ENCODE peak calls at places on chromosomes 16 and 17, in nine cellular contexts. V is hippocampal formation, O is NCI-H1092, P is astrocyte of the spinal cord, B is HAP-1, E is lower leg skin, I is iris pigment epithelial cell, U is NCI-H2171 treated with DMSO at 0.1 percent for 48 hours, Y is LoVo. H is an unnamed sample.
A peak's percentile ranks its signal among the peaks of the same experiment; 100 is the strongest.

GRCh38 chr17:43418441-43419374 is 19.9 kb downstream of the ARL4D start:
- DNase-seq in P (peak; percentile 90), I (peak; percentile 92), V (no peak), B (no peak), O (peak; percentile 48), U (peak; percentile 96), E (peak; percentile 94), Y (no peak), H (peak; percentile 90)

GRCh38 chr17:5121186-5121841 is 5.5 kb downstream of the USP6 start:
- DNase-seq in V (no peak), B (no peak), P (no peak), U (no peak), O (no peak), Y (no peak), E (peak; percentile 75), I (no peak), H (no peak)

GRCh38 chr17:77479372-77479781 is 338.6 kb downstream of the SEC14L1 start:
- DNase-seq in O (no peak), E (no peak), P (peak; percentile 40), B (no peak), V (no peak), I (no peak), Y (no peak), U (no peak), H (no peak)

GRCh38 chr16:11134722-11135121 is 121.3 kb downstream of the SOCS1 start:
- DNase-seq in I (no peak), P (no peak), O (no peak), Y (no peak), E (no peak), U (no peak), B (no peak), V (no peak), H (no peak)

GRCh38 chr16:11621920-11622651 is 35.4 kb upstream of the LITAF start:
- DNase-seq in I (no peak), E (no peak), Y (no peak), O (no peak), V (no peak), U (peak; percentile 56), B (no peak), P (no peak), H (peak; percentile 16)

GRCh38 chr17:27351741-27352140 is 57.8 kb downstream of the WSB1 start:
- DNase-seq in V (no peak), O (no peak), Y (no peak), B (no peak), I (peak; percentile 75), U (no peak), E (no peak), P (peak; percentile 48), H (no peak)

GRCh38 chr17:74176546-74177001 is 26.9 kb upstream of the RPL38 start:
- DNase-seq in E (peak; percentile 91), O (peak; percentile 82), V (peak; percentile 62), P (peak; percentile 57), I (peak; percentile 65), B (peak; percentile 73), U (peak; percentile 83), Y (peak; percentile 55), H (peak; percentile 82)

GRCh38 chr16:3467920-3468319 is 24.4 kb downstream of the NAA60 start:
- DNase-seq in V (no peak), I (peak; percentile 67), U (no peak), O (no peak), B (no peak), Y (no peak), E (no peak), P (peak; percentile 42), H (no peak)

GRCh38 chr17:76543482-76544122 is 3.8 kb downstream of the PRCD start:
- DNase-seq in B (no peak), U (no peak), I (no peak), P (no peak), O (peak; percentile 15), Y (no peak), E (no peak), V (peak; percentile 68), H (no peak)

GRCh38 chr17:2482218-2482617 is 29.5 kb downstream of the METTL16 start:
- DNase-seq in P (no peak), E (no peak), Y (no peak), B (no peak), I (no peak), V (no peak), U (no peak), O (no peak), H (no peak)

GRCh38 chr17:17506893-17507464 is 10.8 kb upstream of the RASD1 start:
- DNase-seq in V (no peak), U (peak; percentile 94), O (peak; percentile 53), B (no peak), P (peak; percentile 21), E (no peak), Y (no peak), I (no peak), H (peak; percentile 12)

GRCh38 chr17:63317166-63317845 is 128.8 kb downstream of the CYB561 start:
- DNase-seq in U (no peak), I (no peak), E (no peak), B (no peak), Y (no peak), V (no peak), P (no peak), O (no peak), H (no peak)

GRCh38 chr17:79798296-79799173 is 1.7 kb upstream of the CBX8 start:
- DNase-seq in O (no peak), U (no peak), Y (no peak), E (no peak), B (no peak), I (no peak), P (no peak), V (no peak), H (no peak)

GRCh38 chr16:67311607-67312449 is 14.7 kb downstream of the KCTD19 start:
- DNase-seq in E (no peak), B (no peak), U (no peak), V (no peak), P (peak; percentile 99), Y (peak; percentile 36), O (no peak), I (peak; percentile 100), H (peak; percentile 96)

GRCh38 chr16:89473791-89474414 is 16.5 kb downstream of the ANKRD11 start:
- DNase-seq in I (peak; percentile 58), V (no peak), Y (no peak), P (no peak), E (no peak), U (no peak), B (no peak), O (no peak), H (peak; percentile 62)

GRCh38 chr16:11251525-11252481 is 4.2 kb downstream of the SOCS1 start:
- DNase-seq in U (peak; percentile 40), P (peak; percentile 79), V (no peak), I (peak; percentile 67), E (no peak), O (no peak), B (no peak), Y (no peak), H (peak; percentile 81)

GRCh38 chr16:66842765-66843164 is 1.4 kb upstream of the CA7 start:
- DNase-seq in V (no peak), U (peak; percentile 15), B (no peak), O (no peak), I (peak; percentile 18), E (peak; percentile 73), Y (no peak), P (peak; percentile 16), H (peak; percentile 26)

GRCh38 chr17:40615295-40615988 is 32.2 kb downstream of the SMARCE1 start:
- DNase-seq in P (peak; percentile 34), Y (no peak), O (peak; percentile 22), U (no peak), E (no peak), B (peak; percentile 72), I (peak; percentile 33), V (no peak), H (peak; percentile 50)

GRCh38 chr16:82049484-82049883 is 14.4 kb downstream of the HSD17B2 start:
- DNase-seq in U (no peak), E (no peak), O (no peak), I (no peak), V (no peak), B (no peak), P (no peak), Y (no peak), H (no peak)